ENCODE peak calls at places on chromosomes 2 and 18, in six cellular contexts. F, B, I, Z, R and S are unnamed samples. For H3K36me3, the result is how much of the 10 kb centered on the place peaks cover.

GRCh38 chr2:68172990-68173715 is 15.5 kb downstream of the PNO1 start:
- DNase-seq in F (no peak), B (no peak), I (no peak), Z (no peak), R (no peak), S (no peak)

GRCh38 chr2:132424526-132425121 is 8.0 kb downstream of the GPR39 start:
- DNase-seq in F (peak), B (no peak), I (no peak), Z (no peak), R (no peak), S (peak)

GRCh38 chr18:79382681-79383387 is 12.9 kb upstream of the NFATC1 start:
- DNase-seq in F (no peak), B (peak), I (no peak), Z (no peak), R (no peak), S (peak)

GRCh38 chr18:8623549-8624106 is 14.4 kb downstream of the RAB12 start:
- DNase-seq in F (no peak), B (no peak), I (peak), Z (no peak), R (no peak), S (no peak)

GRCh38 chr2:217854684-217855083 is 148.1 kb downstream of the TNS1 start:
- DNase-seq in F (no peak), B (no peak), I (no peak), Z (no peak), R (no peak), S (no peak)

GRCh38 chr2:98464772-98465310 is 20.2 kb downstream of the INPP4A start:
- DNase-seq in F (no peak), B (no peak), I (peak), Z (peak), R (no peak), S (no peak)

GRCh38 chr2:20617081-20617575 is 33.8 kb downstream of the HS1BP3 start:
- DNase-seq in F (no peak), B (peak), I (no peak), Z (no peak), R (peak), S (no peak)

GRCh38 chr18:77013777-77014525 is 118.6 kb downstream of the MBP start:
- DNase-seq in F (no peak), B (no peak), I (no peak), Z (no peak), R (no peak), S (no peak)

GRCh38 chr2:86787701-86788100 is 3.0 kb downstream of the CD8A start:
- DNase-seq in F (no peak), B (peak), I (no peak), Z (no peak), R (no peak), S (no peak)

GRCh38 chr2:212863185-212863588 is 288.2 kb downstream of the IKZF2 start:
- DNase-seq in F (peak), B (peak), I (peak), Z (peak), R (peak), S (peak)

GRCh38 chr2:42328148-42328833 is 32.7 kb downstream of the COX7A2L start:
- DNase-seq in F (peak), B (no peak), I (peak), Z (peak), R (peak), S (peak)

GRCh38 chr18:13799396-13799795 is 24.6 kb upstream of the MC5R start:
- DNase-seq in F (no peak), B (no peak), I (no peak), Z (no peak), R (no peak), S (no peak)

GRCh38 chr2:235045336-235045972 is 93.6 kb downstream of the SH3BP4 start:
- DNase-seq in F (no peak), B (no peak), I (peak), Z (peak), R (no peak), S (peak)

GRCh38 chr2:237570776-237571335 is 4.5 kb downstream of the PRLH start:
- DNase-seq in F (no peak), B (no peak), I (no peak), Z (no peak), R (no peak), S (no peak)

GRCh38 chr2:135490381-135490780 is 40.6 kb downstream of the ZRANB3 start:
- DNase-seq in F (peak), B (no peak), I (no peak), Z (no peak), R (peak), S (no peak)

GRCh38 chr2:45643095-45643494 is 8.4 kb upstream of the PRKCE start:
- DNase-seq in F (peak), B (no peak), I (no peak), Z (no peak), R (peak), S (no peak)

GRCh38 chr2:218387369-218388194 is 5.5 kb downstream of the SLC11A1 start:
- DNase-seq in F (peak), B (peak), I (no peak), Z (no peak), R (peak), S (peak)

GRCh38 chr2:162449471-162449870 is 105.5 kb downstream of the GCA start:
- DNase-seq in F (no peak), B (no peak), I (no peak), Z (no peak), R (no peak), S (no peak)

GRCh38 chr2:30301551-30301950 is 70.2 kb downstream of the LBH start:
- DNase-seq in F (peak), B (no peak), I (no peak), Z (no peak), R (peak), S (peak)

GRCh38 chr2:179036353-179036905 is 13.5 kb downstream of the CCDC141 start:
- DNase-seq in F (no peak), B (no peak), I (no peak), Z (no peak), R (no peak), S (no peak)

GRCh38 chr2:239189711-239190131 is 211.1 kb downstream of the HDAC4 start:
- DNase-seq in F (no peak), B (no peak), I (no peak), Z (no peak), R (no peak), S (no peak)

GRCh38 chr2:45494275-45494977 is 116.6 kb downstream of the SRBD1 start:
- DNase-seq in F (peak), B (peak), I (peak), Z (peak), R (peak), S (peak)

GRCh38 chr2:74865770-74866674 is 32.1 kb downstream of the HK2 start:
- DNase-seq in F (no peak), B (no peak), I (no peak), Z (no peak), R (no peak), S (peak)

GRCh38 chr2:62234755-62235655 is 39.1 kb downstream of the B3GNT2 start:
- DNase-seq in F (no peak), B (no peak), I (no peak), Z (no peak), R (no peak), S (no peak)

GRCh38 chr18:26185267-26185666 is 41.0 kb upstream of the TAF4B start:
- DNase-seq in F (peak), B (no peak), I (no peak), Z (no peak), R (peak), S (peak)

GRCh38 chr2:203583696-203584095 is 48.6 kb upstream of the RAPH1 start:
- DNase-seq in F (peak), B (no peak), I (peak), Z (peak), R (no peak), S (peak)

GRCh38 chr2:72933646-72934151 is 16.4 kb downstream of the EMX1 start:
- DNase-seq in F (no peak), B (no peak), I (no peak), Z (no peak), R (no peak), S (no peak)

GRCh38 chr2:129178356-129178755 is 801.1 kb upstream of the RAB6C start:
- DNase-seq in F (peak), B (no peak), I (no peak), Z (no peak), R (no peak), S (no peak)

GRCh38 chr18:60892441-60892840 is 440.8 kb upstream of the CDH20 start:
- DNase-seq in F (peak), B (no peak), I (no peak), Z (no peak), R (no peak), S (peak)

GRCh38 chr2:62465741-62466500 is 40.1 kb downstream of the TMEM17 start:
- DNase-seq in F (no peak), B (no peak), I (no peak), Z (no peak), R (peak), S (no peak)

GRCh38 chr2:217291259-217291658 is 431.4 kb upstream of the TNP1 start:
- DNase-seq in F (no peak), B (no peak), I (no peak), Z (no peak), R (no peak), S (peak)

GRCh38 chr2:222730346-222731065 is 59.0 kb downstream of the MOGAT1 start:
- DNase-seq in F (no peak), B (peak), I (peak), Z (peak), R (no peak), S (no peak)

GRCh38 chr18:55422456-55423185 is 165.4 kb downstream of the TCF4 start:
- DNase-seq in F (peak), B (peak), I (no peak), Z (peak), R (no peak), S (no peak)

GRCh38 chr2:204863351-204863750 is 318.1 kb downstream of the PARD3B start:
- DNase-seq in F (no peak), B (no peak), I (no peak), Z (no peak), R (no peak), S (no peak)

GRCh38 chr18:48842259-48843061 is 108.3 kb downstream of the SMAD7 start:
- DNase-seq in F (no peak), B (no peak), I (no peak), Z (peak), R (no peak), S (no peak)

GRCh38 chr2:201698588-201699226 is at the start of gene MPP4:
- DNase-seq in F (peak), B (peak), I (no peak), Z (no peak), R (no peak), S (peak)

GRCh38 chr2:75710220-75710576 is 517 bp downstream of the GCFC2 start:
- DNase-seq in F (no peak), B (no peak), I (no peak), Z (no peak), R (no peak), S (no peak)

GRCh38 chr2:176099737-176100546 is at the start of gene HOXD12:
- DNase-seq in F (no peak), B (no peak), I (no peak), Z (no peak), R (no peak), S (no peak)

GRCh38 chr2:180017764-180018163 is 10.7 kb upstream of the CWC22 start:
- DNase-seq in F (peak), B (no peak), I (no peak), Z (no peak), R (no peak), S (peak)

GRCh38 chr2:75021672-75022071 is 63.2 kb downstream of the POLE4 start:
- DNase-seq in F (peak), B (no peak), I (no peak), Z (no peak), R (peak), S (no peak)

DNA sequence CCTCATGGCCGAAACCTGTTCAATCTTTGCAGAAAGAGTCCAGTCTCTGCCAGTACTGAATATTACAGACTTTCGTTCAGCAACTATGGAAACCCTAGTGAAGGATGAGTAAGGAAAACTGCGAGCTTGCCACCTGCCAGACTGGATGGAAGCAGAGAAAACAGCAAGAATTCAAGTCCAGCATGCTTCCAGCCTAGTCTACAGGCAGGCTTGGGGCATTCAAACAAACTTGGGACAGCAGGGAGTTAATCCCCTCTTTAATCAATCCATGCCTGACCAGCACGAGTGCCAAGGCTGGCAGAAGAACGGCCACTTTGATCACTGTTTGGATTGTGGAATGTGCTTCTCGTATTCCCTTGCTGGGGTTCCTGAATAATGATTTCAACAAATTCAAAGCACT is 145.2 kb downstream of the EPHA4 start:
- DNase-seq in F (no peak), B (no peak), I (no peak), Z (no peak), R (no peak), S (no peak)
- TF ChIP-seq EZH2phosphoT487 in F (no peak), B (no peak), I (no peak), Z (no peak), R (no peak), S (no peak)

GRCh38 chr2:241495172-241496002 is 13.0 kb downstream of the STK25 start:
- DNase-seq in F (no peak), B (no peak), I (no peak), Z (no peak), R (no peak), S (no peak)

GRCh38 chr2:241499146-241499965 is 9.0 kb downstream of the STK25 start:
- DNase-seq in F (no peak), B (no peak), I (no peak), Z (no peak), R (no peak), S (no peak)

GRCh38 chr2:241498115-241499070 is 10.0 kb downstream of the STK25 start:
- DNase-seq in F (no peak), B (no peak), I (no peak), Z (no peak), R (no peak), S (no peak)

GRCh38 chr2:241496003-241496707 is 12.2 kb downstream of the STK25 start:
- DNase-seq in F (no peak), B (no peak), I (no peak), Z (no peak), R (no peak), S (no peak)

GRCh38 chr2:241496904-241497877 is 11.2 kb downstream of the STK25 start:
- DNase-seq in F (no peak), B (no peak), I (no peak), Z (no peak), R (no peak), S (no peak)
- H3K36me3 ChIP-seq in F (under half), B (half or more), I (under half), Z (under half), R (under half), S (under half)

GRCh38 chr2:161134547-161135518 is 25.4 kb upstream of the TANK start:
- DNase-seq in F (no peak), B (peak), I (no peak), Z (no peak), R (peak), S (peak)
- H3K4me3 ChIP-seq in F (no peak), B (no peak), I (no peak), Z (no peak), R (no peak), S (peak)

DNA sequence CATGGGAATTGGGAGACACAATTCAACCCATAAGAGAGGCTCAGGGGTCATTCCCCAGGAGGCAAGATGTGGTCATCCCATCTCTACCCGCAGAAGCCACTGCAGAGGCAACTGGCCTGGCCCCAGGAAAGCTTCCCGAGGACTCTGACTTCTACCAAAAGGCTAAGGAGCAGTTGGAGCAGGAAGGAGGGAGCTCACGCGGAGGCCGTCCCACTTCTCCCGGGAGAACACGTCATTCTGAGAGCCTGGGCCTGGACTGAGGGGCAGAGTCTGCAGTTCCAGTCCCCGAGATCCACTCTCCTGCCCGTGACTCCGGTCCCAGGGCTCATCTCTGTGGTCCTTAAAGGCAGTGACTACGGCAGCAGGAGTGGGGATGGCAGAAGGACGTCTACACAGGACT is 69.0 kb upstream of the TAF1B start:
- DNase-seq in F (peak), B (no peak), I (no peak), Z (no peak), R (no peak), S (no peak)
- TF ChIP-seq EZH2phosphoT487 in F (no peak), B (no peak), I (no peak), Z (no peak), R (no peak), S (no peak)

GRCh38 chr2:60779426-60779825 is 23.4 kb downstream of the PAPOLG start:
- DNase-seq in F (no peak), B (no peak), I (no peak), Z (no peak), R (no peak), S (no peak)

GRCh38 chr2:60775048-60775639 is 19.1 kb downstream of the PAPOLG start:
- DNase-seq in F (no peak), B (no peak), I (no peak), Z (no peak), R (no peak), S (no peak)

GRCh38 chr2:60780741-60781140 is 24.7 kb downstream of the PAPOLG start:
- DNase-seq in F (peak), B (no peak), I (no peak), Z (no peak), R (no peak), S (no peak)

DNA sequence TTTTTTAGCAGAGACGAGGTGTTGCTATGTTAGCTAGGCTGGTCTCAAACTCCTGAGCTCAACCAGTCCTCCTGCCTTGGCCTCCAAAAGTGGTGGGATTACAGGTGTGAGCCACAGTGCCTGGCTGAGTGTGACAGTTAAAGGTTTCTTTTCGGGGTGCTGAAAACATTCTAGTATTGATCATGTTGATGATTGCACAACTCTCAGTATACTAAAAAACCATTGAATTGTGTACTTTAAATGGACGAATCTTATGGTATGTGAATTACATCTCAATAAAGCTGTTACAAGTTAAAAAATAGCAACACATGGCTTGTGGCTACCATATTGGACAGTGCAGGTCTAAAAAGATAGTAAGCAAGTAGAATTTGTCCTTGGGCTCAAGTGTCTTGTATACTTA is 22.3 kb downstream of the PAPOLG start:
- DNase-seq in F (no peak), B (no peak), I (no peak), Z (no peak), R (no peak), S (no peak)
- H3K36me3 ChIP-seq in F (half or more), B (half or more), I (under half), Z (half or more), R (half or more), S (under half)